ENCODE peak calls at places on chromosomes 16 and 17, in seven cellular contexts. J is anterior cingulate cortex, M is GM12892, A is mucosa of gallbladder, D is EH, X is mesothelial cell of epicardium, H is foreskin fibroblast. E is an unnamed sample.

GRCh38 chr16:1271380-1271749 is 15.5 kb downstream of the TPSD1 start:
- DNase-seq in J (no peak), D (no peak), H (no peak), X (no peak), M (no peak), A (no peak), E (no peak)

GRCh38 chr16:31064882-31065461 is 9.1 kb downstream of the ZNF668 start:
- DNase-seq in M (no peak), J (no peak), D (peak), H (peak), X (no peak), A (no peak), E (peak)

GRCh38 chr17:82160081-82160480 is 52.6 kb downstream of the CCDC57 start:
- DNase-seq in J (no peak), D (peak), H (peak), X (no peak), M (no peak), A (peak), E (no peak)

GRCh38 chr17:47207143-47208067 is 1.7 kb upstream of the MYL4 start:
- DNase-seq in X (no peak), A (no peak), J (no peak), H (no peak), D (no peak), M (no peak), E (no peak)

GRCh38 chr16:12629271-12629670 is 174.4 kb downstream of the CPPED1 start:
- DNase-seq in A (no peak), D (no peak), J (no peak), H (no peak), X (no peak), M (no peak), E (no peak)

GRCh38 chr17:43780135-43780534 is at the start of gene CFAP97D1:
- DNase-seq in J (no peak), H (no peak), A (no peak), D (no peak), M (no peak), X (no peak), E (no peak)

GRCh38 chr17:61411114-61411943 is 11.7 kb downstream of the TBX2 start:
- DNase-seq in J (no peak), X (peak), A (peak), D (peak), M (peak), H (peak), E (no peak)

GRCh38 chr16:1533443-1533951 is at the start of gene TMEM204:
- DNase-seq in D (peak), A (peak), J (no peak), X (no peak), H (peak), M (no peak), E (peak)

GRCh38 chr17:50063516-50064252 is 7.8 kb downstream of the ITGA3 start:
- DNase-seq in J (no peak), M (no peak), A (no peak), D (peak), H (no peak), X (no peak), E (no peak)

GRCh38 chr17:78137392-78138203 is 7.0 kb downstream of the TMC8 start:
- DNase-seq in H (no peak), M (no peak), D (no peak), X (no peak), A (no peak), J (no peak), E (no peak)

GRCh38 chr17:62017496-62017895 is 47.6 kb downstream of the MED13 start:
- DNase-seq in J (no peak), H (peak), D (peak), X (no peak), M (no peak), A (no peak), E (no peak)

GRCh38 chr16:31216552-31217530 is at the start of gene PYDC1:
- DNase-seq in D (no peak), X (no peak), M (no peak), J (no peak), H (no peak), A (no peak), E (no peak)

GRCh38 chr17:76397184-76397583 is 12.8 kb downstream of the SPHK1 start:
- DNase-seq in X (no peak), A (no peak), J (no peak), M (no peak), H (no peak), D (no peak), E (no peak)

GRCh38 chr17:29645516-29646051 is 22.9 kb upstream of the CORO6 start:
- DNase-seq in X (no peak), J (no peak), M (no peak), D (peak), H (peak), A (peak), E (peak)

GRCh38 chr16:12163970-12164369 is 187.4 kb downstream of the SNX29 start:
- DNase-seq in H (no peak), M (no peak), J (no peak), X (no peak), A (no peak), D (no peak), E (no peak)

GRCh38 chr17:34222732-34223486 is 32.2 kb upstream of the CCL2 start:
- DNase-seq in A (no peak), J (no peak), D (no peak), H (no peak), X (no peak), M (no peak), E (no peak)

GRCh38 chr17:29837531-29837930 is 92.5 kb downstream of the SSH2 start:
- DNase-seq in D (no peak), M (no peak), X (no peak), J (no peak), A (no peak), H (no peak), E (no peak)

GRCh38 chr16:85536073-85536410 is 77.1 kb upstream of the GSE1 start:
- DNase-seq in A (no peak), J (no peak), M (no peak), X (no peak), H (no peak), D (peak), E (no peak)

GRCh38 chr16:76118344-76118743 is 158.9 kb upstream of the CNTNAP4 start:
- DNase-seq in A (no peak), H (no peak), M (no peak), D (no peak), X (no peak), J (no peak), E (no peak)

GRCh38 chr17:65198653-65199382 is 61.6 kb downstream of the RGS9 start:
- DNase-seq in X (peak), J (no peak), D (peak), M (peak), H (peak), A (no peak), E (no peak)

GRCh38 chr16:901715-902601 is 68.8 kb downstream of the LMF1 start:
- DNase-seq in X (no peak), A (no peak), J (peak), D (no peak), H (no peak), M (no peak), E (no peak)

GRCh38 chr16:85216522-85217375 is 104.5 kb upstream of the CIBAR2 start:
- DNase-seq in J (no peak), X (no peak), M (no peak), H (no peak), D (no peak), A (no peak), E (no peak)

GRCh38 chr16:7394936-7395335 is 62.3 kb downstream of the RBFOX1 start:
- DNase-seq in X (no peak), A (no peak), J (no peak), M (no peak), D (no peak), H (no peak), E (no peak)

GRCh38 chr16:84277244-84277823 is 17.3 kb upstream of the WFDC1 start:
- DNase-seq in X (peak), J (peak), M (peak), H (peak), D (peak), A (peak), E (no peak)

GRCh38 chr17:59492091-59492451 is 73.3 kb upstream of the DHX40 start:
- DNase-seq in X (no peak), H (no peak), M (no peak), D (no peak), J (no peak), A (no peak), E (no peak)

GRCh38 chr17:45332989-45333701 is 16.3 kb upstream of the MAP3K14 start:
- DNase-seq in A (no peak), H (no peak), M (peak), X (no peak), D (peak), J (no peak), E (no peak)

E was measured in GM04504.